ENCODE peak calls at places on chromosomes 12 and 14, in eight cellular contexts. One of them, this sample, is unnamed.

GRCh38 chr12:106149096-106149784 is 10.5 kb upstream of the NUAK1 start:
- DNase-seq in neural progenitor cell: peak; percentile 33
- DNase-seq in GM23338: peak; percentile 69
- DNase-seq in hepatocyte: peak; percentile 52
- DNase-seq in SK-N-SH: no peak
- DNase-seq in MM.1S: peak; percentile 56
- DNase-seq in PC-3: peak; percentile 71
- DNase-seq in HCT116: peak; percentile 33
- DNase-seq in this sample: peak; percentile 21

GRCh38 chr12:6451348-6452244 is at the start of gene TAPBPL:
- DNase-seq in MM.1S: peak; percentile 87
- DNase-seq in hepatocyte: peak; percentile 89
- DNase-seq in SK-N-SH: peak; percentile 88
- DNase-seq in PC-3: no peak
- DNase-seq in GM23338: peak; percentile 73
- DNase-seq in neural progenitor cell: peak; percentile 89
- DNase-seq in HCT116: no peak
- DNase-seq in this sample: peak; percentile 89

GRCh38 chr14:37048666-37049071 is 123.7 kb downstream of the SLC25A21 start:
- DNase-seq in neural progenitor cell: no peak
- DNase-seq in SK-N-SH: no peak
- DNase-seq in HCT116: no peak
- DNase-seq in hepatocyte: no peak
- DNase-seq in PC-3: peak; percentile 94
- DNase-seq in GM23338: no peak
- DNase-seq in MM.1S: no peak
- DNase-seq in this sample: no peak

GRCh38 chr12:26813812-26814211 is 19.2 kb downstream of the ITPR2 start:
- DNase-seq in SK-N-SH: no peak
- DNase-seq in neural progenitor cell: no peak
- DNase-seq in MM.1S: no peak
- DNase-seq in GM23338: no peak
- DNase-seq in HCT116: no peak
- DNase-seq in hepatocyte: no peak
- DNase-seq in PC-3: no peak
- DNase-seq in this sample: no peak

GRCh38 chr12:68157295-68157871 is 2.2 kb downstream of the IFNG start:
- DNase-seq in MM.1S: no peak
- DNase-seq in PC-3: no peak
- DNase-seq in SK-N-SH: no peak
- DNase-seq in GM23338: no peak
- DNase-seq in HCT116: no peak
- DNase-seq in neural progenitor cell: no peak
- DNase-seq in hepatocyte: no peak
- DNase-seq in this sample: no peak

GRCh38 chr12:82942521-82942920 is 255.8 kb downstream of the TMTC2 start:
- DNase-seq in hepatocyte: no peak
- DNase-seq in MM.1S: no peak
- DNase-seq in HCT116: no peak
- DNase-seq in GM23338: no peak
- DNase-seq in SK-N-SH: no peak
- DNase-seq in neural progenitor cell: no peak
- DNase-seq in PC-3: no peak
- DNase-seq in this sample: no peak

GRCh38 chr14:70640938-70641547 is 673 bp upstream of the TTC9 start:
- DNase-seq in GM23338: peak; percentile 52
- DNase-seq in SK-N-SH: peak; percentile 68
- DNase-seq in PC-3: peak; percentile 69
- DNase-seq in neural progenitor cell: no peak
- DNase-seq in HCT116: no peak
- DNase-seq in hepatocyte: peak; percentile 62
- DNase-seq in MM.1S: peak; percentile 26
- DNase-seq in this sample: peak; percentile 85

GRCh38 chr12:117059156-117059555 is 40.1 kb downstream of the TESC start:
- DNase-seq in HCT116: no peak
- DNase-seq in hepatocyte: no peak
- DNase-seq in PC-3: no peak
- DNase-seq in MM.1S: no peak
- DNase-seq in neural progenitor cell: no peak
- DNase-seq in GM23338: no peak
- DNase-seq in SK-N-SH: no peak
- DNase-seq in this sample: no peak

GRCh38 chr12:76101739-76102385 is 17.4 kb upstream of the NAP1L1 start:
- DNase-seq in MM.1S: no peak
- DNase-seq in hepatocyte: no peak
- DNase-seq in PC-3: no peak
- DNase-seq in SK-N-SH: no peak
- DNase-seq in GM23338: peak; percentile 54
- DNase-seq in HCT116: no peak
- DNase-seq in neural progenitor cell: no peak
- DNase-seq in this sample: no peak

GRCh38 chr12:105212431-105212830 is 23.5 kb downstream of the APPL2 start:
- DNase-seq in neural progenitor cell: no peak
- DNase-seq in PC-3: peak; percentile 87
- DNase-seq in MM.1S: no peak
- DNase-seq in hepatocyte: no peak
- DNase-seq in SK-N-SH: no peak
- DNase-seq in HCT116: no peak
- DNase-seq in GM23338: no peak
- DNase-seq in this sample: no peak

GRCh38 chr12:104719700-104720345 is 238.3 kb downstream of the SLC41A2 start:
- DNase-seq in MM.1S: no peak
- DNase-seq in HCT116: no peak
- DNase-seq in hepatocyte: no peak
- DNase-seq in GM23338: no peak
- DNase-seq in SK-N-SH: no peak
- DNase-seq in neural progenitor cell: no peak
- DNase-seq in PC-3: no peak
- DNase-seq in this sample: no peak

GRCh38 chr14:52485350-52485960 is 66.8 kb downstream of the TXNDC16 start:
- DNase-seq in GM23338: no peak
- DNase-seq in PC-3: peak; percentile 24
- DNase-seq in SK-N-SH: no peak
- DNase-seq in neural progenitor cell: no peak
- DNase-seq in hepatocyte: no peak
- DNase-seq in MM.1S: no peak
- DNase-seq in HCT116: no peak
- DNase-seq in this sample: no peak

GRCh38 chr12:19620222-19620621 is 180.9 kb downstream of the AEBP2 start:
- DNase-seq in SK-N-SH: no peak
- DNase-seq in hepatocyte: no peak
- DNase-seq in HCT116: no peak
- DNase-seq in neural progenitor cell: no peak
- DNase-seq in MM.1S: no peak
- DNase-seq in PC-3: peak; percentile 57
- DNase-seq in GM23338: no peak
- DNase-seq in this sample: no peak

GRCh38 chr14:82113007-82113406 is 579.4 kb upstream of the SEL1L start:
- DNase-seq in MM.1S: no peak
- DNase-seq in GM23338: no peak
- DNase-seq in PC-3: no peak
- DNase-seq in HCT116: no peak
- DNase-seq in neural progenitor cell: no peak
- DNase-seq in hepatocyte: no peak
- DNase-seq in SK-N-SH: no peak
- DNase-seq in this sample: no peak

GRCh38 chr12:1830981-1831930 is 10.9 kb downstream of the LRTM2 start:
- DNase-seq in neural progenitor cell: peak; percentile 95
- DNase-seq in hepatocyte: peak; percentile 93
- DNase-seq in HCT116: no peak
- DNase-seq in GM23338: peak; percentile 90
- DNase-seq in MM.1S: peak; percentile 25
- DNase-seq in SK-N-SH: peak; percentile 38
- DNase-seq in PC-3: peak; percentile 82
- DNase-seq in this sample: no peak

GRCh38 chr14:61472801-61473376 is 151.5 kb downstream of the PRKCH start:
- DNase-seq in hepatocyte: no peak
- DNase-seq in SK-N-SH: no peak
- DNase-seq in MM.1S: no peak
- DNase-seq in HCT116: no peak
- DNase-seq in neural progenitor cell: no peak
- DNase-seq in PC-3: no peak
- DNase-seq in GM23338: no peak
- DNase-seq in this sample: peak; percentile 32

GRCh38 chr14:102275866-102276265 is 29.1 kb downstream of the MOK start:
- DNase-seq in SK-N-SH: no peak
- DNase-seq in GM23338: no peak
- DNase-seq in hepatocyte: no peak
- DNase-seq in HCT116: no peak
- DNase-seq in neural progenitor cell: no peak
- DNase-seq in MM.1S: no peak
- DNase-seq in PC-3: peak; percentile 48
- DNase-seq in this sample: no peak

GRCh38 chr12:105336411-105336810 is 5.9 kb downstream of the C12orf75 start:
- DNase-seq in neural progenitor cell: no peak
- DNase-seq in hepatocyte: no peak
- DNase-seq in GM23338: no peak
- DNase-seq in MM.1S: no peak
- DNase-seq in HCT116: no peak
- DNase-seq in SK-N-SH: no peak
- DNase-seq in PC-3: peak; percentile 27
- DNase-seq in this sample: no peak

GRCh38 chr12:12331244-12331771 is 18.7 kb downstream of the MANSC1 start:
- DNase-seq in SK-N-SH: no peak
- DNase-seq in HCT116: no peak
- DNase-seq in neural progenitor cell: peak; percentile 59
- DNase-seq in GM23338: peak; percentile 64
- DNase-seq in hepatocyte: peak; percentile 45
- DNase-seq in PC-3: no peak
- DNase-seq in MM.1S: no peak
- DNase-seq in this sample: no peak

GRCh38 chr12:74538491-74539258 is 1.0 kb downstream of the ATXN7L3B start:
- DNase-seq in SK-N-SH: peak; percentile 11
- DNase-seq in HCT116: no peak
- DNase-seq in hepatocyte: peak; percentile 18
- DNase-seq in MM.1S: peak; percentile 60
- DNase-seq in neural progenitor cell: no peak
- DNase-seq in PC-3: peak; percentile 26
- DNase-seq in GM23338: no peak
- DNase-seq in this sample: peak; percentile 76

GRCh38 chr14:99441918-99442317 is 38.7 kb downstream of the SETD3 start:
- DNase-seq in MM.1S: no peak
- DNase-seq in hepatocyte: no peak
- DNase-seq in HCT116: no peak
- DNase-seq in SK-N-SH: no peak
- DNase-seq in GM23338: no peak
- DNase-seq in PC-3: no peak
- DNase-seq in neural progenitor cell: no peak
- DNase-seq in this sample: no peak

DNA sequence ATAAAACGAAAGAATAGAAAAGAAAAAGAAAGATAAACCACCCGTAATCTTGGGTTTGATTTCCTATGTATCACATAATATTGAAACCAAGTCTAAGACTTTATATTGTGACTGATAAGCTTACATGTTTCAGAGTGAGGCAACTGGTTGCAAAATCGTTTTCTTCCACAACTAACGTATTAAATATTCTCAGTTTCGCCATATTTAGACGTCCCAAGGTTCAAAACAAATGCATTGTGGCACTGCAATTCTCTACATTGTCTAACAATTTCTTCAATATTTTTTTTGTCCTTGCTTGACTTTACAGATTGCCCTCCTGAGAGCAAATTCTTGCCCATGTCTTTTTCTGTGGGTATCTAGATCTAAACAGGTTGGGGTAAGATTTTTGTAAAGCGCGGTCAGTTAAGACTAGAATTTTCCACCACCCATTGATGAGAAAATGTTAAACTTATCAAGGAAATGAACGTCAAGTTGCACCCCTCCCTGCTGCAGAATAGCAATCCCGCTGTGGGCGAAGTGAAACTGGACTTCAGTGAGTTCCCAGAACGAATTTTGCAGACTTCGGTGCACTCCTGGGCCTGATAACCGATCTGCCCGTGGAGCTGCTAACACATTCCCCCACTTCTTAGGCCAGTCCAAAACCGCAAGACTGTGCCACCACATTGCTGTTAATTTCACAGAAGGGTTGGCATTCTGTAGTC is 2.7 kb downstream of the TBX3 start:
- DNase-seq in GM23338: no peak
- DNase-seq in HCT116: no peak
- DNase-seq in PC-3: peak; percentile 55
- DNase-seq in MM.1S: no peak
- DNase-seq in SK-N-SH: no peak
- DNase-seq in hepatocyte: no peak
- DNase-seq in neural progenitor cell: no peak
- DNase-seq in this sample: no peak
- H3K27ac ChIP-seq in GM23338: no peak overlapping the region
- H3K27ac ChIP-seq in HCT116: no peak overlapping the region
- H3K27ac ChIP-seq in PC-3: peak overlapping the region; percentile 95
- H3K27ac ChIP-seq in MM.1S: no peak overlapping the region
- H3K27ac ChIP-seq in SK-N-SH: peak overlapping the region; percentile 96
- H3K27ac ChIP-seq in hepatocyte: peak overlapping the region; percentile 97
- H3K27ac ChIP-seq in neural progenitor cell: no peak overlapping the region
- H3K27ac ChIP-seq in this sample: no peak overlapping the region

DNA sequence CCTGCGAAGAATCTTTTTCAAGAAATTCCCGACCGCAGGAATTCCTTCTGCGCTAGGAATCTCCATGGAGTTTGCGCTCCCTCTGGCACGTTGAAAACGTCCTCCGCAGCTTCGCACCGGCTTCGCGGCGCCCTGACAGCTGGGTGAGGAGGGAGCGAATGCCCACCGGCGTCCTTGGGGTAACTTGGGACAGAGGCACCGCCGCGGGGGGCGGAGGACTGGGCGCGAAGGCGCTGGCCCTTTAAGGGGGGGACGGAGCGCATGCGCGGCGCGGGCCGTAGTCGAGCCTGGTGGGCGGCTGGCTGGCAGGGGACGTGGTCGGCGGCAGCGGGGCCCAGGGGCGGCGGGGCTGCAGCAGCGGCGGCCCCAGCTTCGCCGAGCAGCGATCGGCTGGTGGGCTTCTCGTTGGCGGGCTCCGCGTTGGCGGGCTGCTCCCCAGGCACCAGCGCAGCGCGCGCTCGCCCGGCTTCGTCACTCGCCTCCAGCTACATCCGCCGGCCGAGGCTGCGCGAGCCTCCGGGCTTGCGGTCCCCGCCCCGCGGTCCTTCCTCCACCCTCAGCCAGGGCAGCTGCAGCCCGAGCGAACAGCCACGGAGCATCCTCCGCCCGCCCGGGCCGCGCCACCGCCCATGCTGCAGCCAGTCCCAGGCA is at the start of gene VASH1:
- DNase-seq in HCT116: peak; percentile 15
- DNase-seq in GM23338: peak; percentile 77
- DNase-seq in MM.1S: peak; percentile 52
- DNase-seq in SK-N-SH: peak; percentile 97
- DNase-seq in hepatocyte: peak; percentile 70
- DNase-seq in neural progenitor cell: peak; percentile 79
- DNase-seq in PC-3: peak; percentile 70
- DNase-seq in this sample: no peak
- TF ChIP-seq EZH2phosphoT487 in HCT116: no peak
- TF ChIP-seq EZH2phosphoT487 in GM23338: no peak
- TF ChIP-seq EZH2phosphoT487 in MM.1S: no peak
- TF ChIP-seq EZH2phosphoT487 in SK-N-SH: no peak
- TF ChIP-seq EZH2phosphoT487 in hepatocyte: no peak
- TF ChIP-seq EZH2phosphoT487 in neural progenitor cell: no peak
- TF ChIP-seq EZH2phosphoT487 in PC-3: no peak
- TF ChIP-seq EZH2phosphoT487 in this sample: no peak

GRCh38 chr14:50855558-50855957 is 16.3 kb upstream of the ABHD12B start:
- DNase-seq in PC-3: no peak
- DNase-seq in GM23338: peak; percentile 44
- DNase-seq in SK-N-SH: no peak
- DNase-seq in HCT116: no peak
- DNase-seq in hepatocyte: no peak
- DNase-seq in MM.1S: no peak
- DNase-seq in neural progenitor cell: no peak
- DNase-seq in this sample: no peak
- TF ChIP-seq CTCF in PC-3: no peak
- TF ChIP-seq CTCF in GM23338: peak; percentile 9
- TF ChIP-seq CTCF in SK-N-SH: peak; percentile 18
- TF ChIP-seq CTCF in HCT116: peak; percentile 29
- TF ChIP-seq CTCF in hepatocyte: peak; percentile 14
- TF ChIP-seq CTCF in MM.1S: no peak
- TF ChIP-seq CTCF in neural progenitor cell: no peak
- TF ChIP-seq CTCF in this sample: no peak

GRCh38 chr12:42590324-42590934 is 883 bp upstream of the PRICKLE1 start:
- DNase-seq in hepatocyte: peak; percentile 30
- DNase-seq in neural progenitor cell: peak; percentile 39
- DNase-seq in SK-N-SH: peak; percentile 50
- DNase-seq in PC-3: peak; percentile 50
- DNase-seq in HCT116: no peak
- DNase-seq in GM23338: peak; percentile 31
- DNase-seq in MM.1S: peak; percentile 16
- DNase-seq in this sample: peak; percentile 10
- H3K27ac ChIP-seq in hepatocyte: peak overlapping the region; percentile 65
- H3K27ac ChIP-seq in neural progenitor cell: no peak overlapping the region
- H3K27ac ChIP-seq in SK-N-SH: no peak overlapping the region
- H3K27ac ChIP-seq in PC-3: peak overlapping the region; percentile 5
- H3K27ac ChIP-seq in HCT116: no peak overlapping the region
- H3K27ac ChIP-seq in GM23338: no peak overlapping the region
- H3K27ac ChIP-seq in MM.1S: no peak overlapping the region
- H3K27ac ChIP-seq in this sample: no peak overlapping the region